ENCODE peak calls at places on chromosomes 2 and 18, in nine cellular contexts. M is HepG2, B is endothelial cell of umbilical vein, H is H54, Y is A549, I is HCT116, T is body of pancreas, J is ovary, U is stomach. N is an unnamed sample.

GRCh38 chr18:69109686-69110085 is 291.0 kb upstream of the DOK6 start:
- DNase-seq in B (no peak), H (no peak), J (no peak), I (no peak), Y (no peak), T (no peak), U (no peak), M (no peak), N (no peak)

GRCh38 chr2:29747786-29748470 is 173.5 kb downstream of the ALK start:
- DNase-seq in B (no peak), M (peak; percentile 7), Y (peak; percentile 83), U (no peak), H (peak; percentile 68), I (peak; percentile 99), J (no peak), T (no peak), N (peak; percentile 21)

GRCh38 chr18:27942706-27943105 is 234.2 kb downstream of the CDH2 start:
- DNase-seq in U (no peak), B (no peak), J (no peak), T (no peak), I (no peak), M (no peak), H (no peak), Y (no peak), N (no peak)

GRCh38 chr2:199228887-199229819 is 228.6 kb downstream of the SATB2 start:
- DNase-seq in B (no peak), T (no peak), J (no peak), H (peak; percentile 72), I (no peak), U (no peak), M (no peak), Y (peak; percentile 19), N (no peak)

GRCh38 chr18:9898792-9899549 is 13.2 kb downstream of the TXNDC2 start:
- DNase-seq in T (no peak), Y (peak; percentile 82), I (peak; percentile 64), U (no peak), B (peak; percentile 15), J (no peak), H (no peak), M (peak; percentile 75), N (peak; percentile 83)

GRCh38 chr18:22332590-22332989 is 85.1 kb downstream of the CTAGE1 start:
- DNase-seq in J (no peak), Y (peak; percentile 35), M (peak; percentile 5), T (no peak), I (no peak), H (no peak), U (no peak), B (no peak), N (peak; percentile 38)

GRCh38 chr2:124763611-124764010 is 738.5 kb downstream of the CNTNAP5 start:
- DNase-seq in I (no peak), M (no peak), Y (no peak), H (no peak), J (no peak), B (no peak), T (no peak), U (no peak), N (no peak)

GRCh38 chr2:187959821-187960220 is 331.9 kb upstream of the GULP1 start:
- DNase-seq in Y (peak; percentile 2), U (no peak), I (no peak), B (no peak), M (no peak), J (no peak), H (no peak), T (no peak), N (no peak)

GRCh38 chr2:188293601-188294482 is 2.2 kb downstream of the GULP1 start:
- DNase-seq in H (no peak), J (peak; percentile 71), B (peak; percentile 93), M (no peak), I (peak; percentile 84), Y (peak; percentile 73), T (peak; percentile 78), U (peak; percentile 81), N (peak; percentile 27)

GRCh38 chr2:24972315-24972958 is 682 bp upstream of the DNAJC27 start:
- DNase-seq in B (peak; percentile 74), Y (peak; percentile 49), M (peak; percentile 30), J (peak; percentile 42), H (no peak), U (no peak), I (peak; percentile 12), T (peak; percentile 63), N (peak; percentile 79)

GRCh38 chr18:47244041-47244440 is 7.4 kb downstream of the SKOR2 start:
- DNase-seq in H (no peak), Y (no peak), T (no peak), J (no peak), I (no peak), B (no peak), M (no peak), U (no peak), N (no peak)

GRCh38 chr2:31414601-31415241 is at the start of gene XDH:
- DNase-seq in I (no peak), J (no peak), M (no peak), Y (peak; percentile 49), B (no peak), H (no peak), U (peak; percentile 59), T (peak; percentile 59), N (no peak)

GRCh38 chr2:27730980-27731691 is 40.4 kb upstream of the MRPL33 start:
- DNase-seq in Y (no peak), M (no peak), U (no peak), T (no peak), I (no peak), B (no peak), H (no peak), J (no peak), N (no peak)

GRCh38 chr2:233185963-233186362 is 65.5 kb upstream of the ATG16L1 start:
- DNase-seq in U (no peak), H (no peak), B (no peak), I (no peak), T (no peak), Y (no peak), J (no peak), M (no peak), N (no peak)

GRCh38 chr2:233185320-233185719 is 66.2 kb upstream of the ATG16L1 start:
- DNase-seq in T (no peak), B (no peak), Y (no peak), I (no peak), J (no peak), M (no peak), U (no peak), H (no peak), N (no peak)

GRCh38 chr2:233186851-233187250 is 64.6 kb upstream of the ATG16L1 start:
- DNase-seq in M (no peak), U (no peak), B (no peak), I (no peak), H (no peak), T (no peak), Y (no peak), J (no peak), N (no peak)

GRCh38 chr2:233184669-233185068 is 66.8 kb upstream of the ATG16L1 start:
- DNase-seq in T (no peak), B (no peak), I (no peak), U (no peak), Y (no peak), H (no peak), M (no peak), J (no peak), N (no peak)

DNA sequence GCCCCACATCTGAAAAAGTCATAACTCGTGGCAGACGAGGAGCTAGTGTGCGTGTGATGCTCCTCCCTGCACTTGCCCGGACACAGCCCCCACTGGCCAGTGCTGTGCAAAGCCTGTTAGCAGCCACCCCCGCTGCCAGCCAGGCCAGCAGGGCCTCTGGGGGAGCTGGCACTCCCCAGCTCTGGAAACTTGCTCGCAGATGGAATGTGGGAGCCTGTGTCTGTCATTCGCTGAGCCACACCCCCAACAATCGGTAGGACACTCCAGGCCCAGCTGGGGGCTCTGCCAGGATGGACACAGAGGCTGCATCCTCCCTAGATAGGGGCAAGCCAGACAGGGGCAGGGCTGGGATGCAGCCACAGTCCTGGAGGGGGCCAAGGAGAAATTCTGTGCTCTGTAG is 62.4 kb upstream of the ATG16L1 start:
- DNase-seq in B (no peak), U (no peak), T (no peak), Y (no peak), M (no peak), I (no peak), H (no peak), J (no peak), N (no peak)
- TF ChIP-seq POLR2A in B (no peak), U (no peak), T (no peak), Y (no peak), M (no peak), I (no peak), H (no peak), J (no peak), N (no peak)

GRCh38 chr2:219418155-219418569 is at the start of gene DES:
- DNase-seq in H (no peak), I (no peak), T (no peak), J (peak; percentile 83), Y (no peak), M (no peak), U (no peak), B (no peak), N (no peak)
- TF ChIP-seq POLR2A in H (no peak), I (no peak), T (no peak), J (peak; percentile 20), Y (no peak), M (no peak), U (no peak), B (no peak), N (no peak)

GRCh38 chr2:98460573-98461560 is 16.2 kb downstream of the INPP4A start:
- DNase-seq in M (no peak), H (no peak), I (no peak), U (peak; percentile 32), Y (no peak), J (no peak), T (no peak), B (no peak), N (peak; percentile 73)
- TF ChIP-seq POLR2A in M (no peak), H (no peak), I (no peak), U (no peak), Y (no peak), J (no peak), T (no peak), B (no peak), N (no peak)

GRCh38 chr2:8678731-8679566 is 2.9 kb upstream of the ID2 start:
- DNase-seq in H (peak; percentile 96), J (peak; percentile 90), I (peak; percentile 87), M (peak; percentile 96), T (peak; percentile 96), U (peak; percentile 95), Y (peak; percentile 95), B (peak; percentile 91), N (peak; percentile 95)

GRCh38 chr2:8676915-8677645 is 4.8 kb upstream of the ID2 start:
- DNase-seq in M (no peak), I (no peak), U (no peak), T (no peak), J (no peak), Y (no peak), B (no peak), H (no peak), N (no peak)

GRCh38 chr2:8676191-8676914 is 5.5 kb upstream of the ID2 start:
- DNase-seq in I (no peak), M (no peak), U (peak; percentile 78), B (peak; percentile 39), J (peak; percentile 86), T (peak; percentile 84), H (no peak), Y (no peak), N (peak; percentile 72)

GRCh38 chr2:8679567-8679826 is 2.4 kb upstream of the ID2 start:
- DNase-seq in H (no peak), M (no peak), J (no peak), I (no peak), B (no peak), U (no peak), Y (no peak), T (no peak), N (no peak)

GRCh38 chr2:8677646-8678592 is 3.9 kb upstream of the ID2 start:
- DNase-seq in M (peak; percentile 76), T (peak; percentile 48), B (peak; percentile 51), H (peak; percentile 80), Y (peak; percentile 70), I (peak; percentile 34), J (peak; percentile 54), U (peak; percentile 43), N (peak; percentile 76)
- TF ChIP-seq POLR2A in M (no peak), T (no peak), B (no peak), H (peak; percentile 3), Y (peak; percentile 20), I (no peak), J (no peak), U (no peak), N (peak; percentile 58)

N was measured in erythroblast.